ENCODE peak calls at places on chromosomes 2 and 18, in four cellular contexts. W is cardiac muscle cell, T is hepatocyte, O is MM.1S. M is an unnamed sample.

GRCh38 chr2:13768274-13768673 is 864.2 kb upstream of the LRATD1 start:
- DNase-seq in W (no peak), T (no peak), O (no peak), M (no peak)

GRCh38 chr2:42961948-42962347 is 169.6 kb upstream of the HAAO start:
- DNase-seq in W (no peak), T (no peak), O (no peak), M (no peak)

GRCh38 chr2:176535480-176536113 is 266.4 kb downstream of the MTX2 start:
- DNase-seq in W (no peak), T (no peak), O (no peak), M (no peak)

GRCh38 chr2:64274399-64275173 is 130.4 kb upstream of the PELI1 start:
- DNase-seq in W (no peak), T (no peak), O (no peak), M (no peak)

GRCh38 chr18:48002933-48003365 is 72.5 kb upstream of the SMAD2 start:
- DNase-seq in W (peak), T (no peak), O (no peak), M (no peak)

GRCh38 chr2:101750688-101751087 is 53.2 kb downstream of the MAP4K4 start:
- DNase-seq in W (no peak), T (no peak), O (no peak), M (no peak)

GRCh38 chr2:86622409-86622877 is 1.2 kb downstream of the RNF103 start:
- DNase-seq in W (peak), T (peak), O (peak), M (no peak)

GRCh38 chr2:8479298-8479697 is 202.6 kb upstream of the ID2 start:
- DNase-seq in W (peak), T (peak), O (no peak), M (no peak)

GRCh38 chr2:75200140-75200985 is 1.0 kb upstream of the TACR1 start:
- DNase-seq in W (peak), T (peak), O (no peak), M (no peak)

GRCh38 chr2:194735837-194736542 is 921.0 kb upstream of the SLC39A10 start:
- DNase-seq in W (no peak), T (no peak), O (no peak), M (no peak)

GRCh38 chr2:147364597-147364996 is 480.2 kb upstream of the ACVR2A start:
- DNase-seq in W (no peak), T (no peak), O (peak), M (no peak)

GRCh38 chr2:172198908-172199307 is 96.2 kb upstream of the DLX2 start:
- DNase-seq in W (no peak), T (no peak), O (no peak), M (no peak)

GRCh38 chr18:6367208-6367607 is 47.5 kb downstream of the L3MBTL4 start:
- DNase-seq in W (no peak), T (no peak), O (no peak), M (no peak)

GRCh38 chr18:6365385-6365784 is 49.3 kb downstream of the L3MBTL4 start:
- DNase-seq in W (no peak), T (no peak), O (no peak), M (no peak)

GRCh38 chr18:6362559-6363129 is 52.1 kb downstream of the L3MBTL4 start:
- DNase-seq in W (no peak), T (no peak), O (no peak), M (no peak)

GRCh38 chr18:6366776-6367175 is 47.9 kb downstream of the L3MBTL4 start:
- DNase-seq in W (no peak), T (no peak), O (no peak), M (no peak)

GRCh38 chr18:6363216-6363615 is 51.5 kb downstream of the L3MBTL4 start:
- DNase-seq in W (no peak), T (no peak), O (no peak), M (peak)
- TF ChIP-seq CTCF in W (no peak), T (no peak), O (no peak), M (no peak)

GRCh38 chr18:62586148-62586774 is 63.4 kb downstream of the ZCCHC2 start:
- DNase-seq in W (peak), T (peak), O (peak), M (peak)
- H3K4me3 ChIP-seq in W (no peak), T (no peak), O (peak), M (no peak)

DNA sequence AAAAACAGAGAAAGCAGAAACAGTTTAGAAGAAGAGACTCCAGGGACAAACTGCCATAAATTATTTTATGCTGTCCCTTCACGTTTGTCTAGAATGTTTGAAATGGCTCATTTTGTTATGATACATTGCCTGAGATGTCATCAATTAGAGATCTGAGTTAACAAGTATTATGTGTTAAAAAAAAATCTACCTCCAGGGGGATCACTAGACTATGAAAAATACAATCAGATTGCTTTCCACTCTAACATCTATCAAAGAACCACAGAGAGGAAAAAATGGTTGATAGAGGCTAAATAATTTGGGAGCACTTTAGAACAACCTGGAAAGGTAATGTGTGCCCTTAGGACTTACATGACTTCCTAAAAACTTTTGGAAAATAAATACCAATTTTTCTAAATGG is 103.8 kb upstream of the CCDC150 start:
- DNase-seq in W (peak), T (no peak), O (no peak), M (no peak)
- TF ChIP-seq CTCF in W (peak), T (no peak), O (no peak), M (no peak)

GRCh38 chr2:46333912-46334311 is 36.7 kb downstream of the EPAS1 start:
- DNase-seq in W (no peak), T (no peak), O (no peak), M (no peak)

GRCh38 chr2:46334389-46335345 is 37.5 kb downstream of the EPAS1 start:
- DNase-seq in W (peak), T (no peak), O (no peak), M (no peak)

GRCh38 chr2:46331099-46331766 is 34.0 kb downstream of the EPAS1 start:
- DNase-seq in W (no peak), T (peak), O (no peak), M (no peak)

GRCh38 chr2:46329803-46330775 is 32.9 kb downstream of the EPAS1 start:
- DNase-seq in W (peak), T (peak), O (no peak), M (no peak)

GRCh38 chr2:46332686-46333281 is 35.6 kb downstream of the EPAS1 start:
- DNase-seq in W (peak), T (no peak), O (no peak), M (no peak)
- H3K4me3 ChIP-seq in W (no peak), T (no peak), O (no peak), M (no peak)

GRCh38 chr2:199485732-199486335 is 28.1 kb upstream of the SATB2 start:
- DNase-seq in W (peak), T (peak), O (peak), M (no peak)
- TF ChIP-seq CTCF in W (peak), T (peak), O (peak), M (peak)

GRCh38 chr2:54566896-54567295 is 110.8 kb downstream of the SPTBN1 start:
- DNase-seq in W (no peak), T (no peak), O (no peak), M (no peak)
- H3K4me3 ChIP-seq in W (no peak), T (no peak), O (no peak), M (no peak)

GRCh38 chr18:21181763-21182162 is 60.3 kb upstream of the GREB1L start:
- DNase-seq in W (no peak), T (no peak), O (no peak), M (no peak)
- TF ChIP-seq CTCF in W (no peak), T (no peak), O (no peak), M (no peak)

GRCh38 chr2:217901826-217902225 is 101.0 kb downstream of the TNS1 start:
- DNase-seq in W (peak), T (peak), O (no peak), M (no peak)
- H3K4me3 ChIP-seq in W (no peak), T (no peak), O (no peak), M (no peak)

DNA sequence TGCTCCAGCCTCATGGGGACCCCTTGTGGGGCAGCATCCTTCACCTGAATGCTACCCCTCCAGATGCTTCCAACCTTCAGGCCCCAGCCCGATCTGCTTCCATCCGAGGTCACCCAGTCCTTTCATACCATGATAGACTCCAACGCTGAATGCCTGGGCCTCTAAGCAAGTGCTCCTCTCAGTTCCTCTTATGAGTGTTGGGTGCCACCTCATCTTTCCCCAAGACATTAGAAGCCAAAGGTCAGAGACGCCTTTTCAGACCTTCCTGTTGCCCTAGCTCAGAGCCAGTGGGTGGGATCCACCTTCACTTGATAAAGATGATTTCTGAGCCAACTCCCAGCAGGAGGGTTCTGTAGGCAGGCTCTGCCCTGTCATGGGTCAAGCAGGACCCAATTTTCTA is 174.5 kb upstream of the MGAT5 start:
- DNase-seq in W (no peak), T (no peak), O (no peak), M (peak)
- TF ChIP-seq CTCF in W (no peak), T (no peak), O (no peak), M (no peak)

DNA sequence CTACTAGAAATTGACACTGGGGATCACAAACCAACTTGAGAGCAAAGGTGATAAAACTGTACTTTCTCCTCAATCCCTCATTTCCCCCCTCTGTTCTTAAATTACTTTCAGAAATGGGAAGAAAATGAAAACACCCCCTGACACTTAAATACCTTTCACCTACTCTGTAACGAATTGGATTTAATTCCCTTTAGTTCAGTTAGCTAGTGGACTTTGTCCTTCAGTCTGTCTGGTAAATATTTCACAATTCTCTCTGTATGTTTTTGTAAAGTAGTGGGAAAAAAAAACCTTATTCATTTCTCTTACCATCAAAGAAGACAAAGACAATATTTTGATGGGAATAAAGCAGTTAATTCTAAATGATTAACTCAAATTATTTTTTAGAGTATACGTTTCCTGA is 85.7 kb downstream of the CDH2 start:
- DNase-seq in W (no peak), T (no peak), O (no peak), M (no peak)
- H3K4me3 ChIP-seq in W (no peak), T (no peak), O (no peak), M (no peak)